ENCODE peak calls at places on chromosome 13, in seven cellular contexts. A is glomerular endothelial cell; M is globus pallidus; F is stimulated activated naive CD4-positive, alpha-beta T cell; X is HuH-7.5; E is activated CD4-positive, CD25-positive, alpha-beta regulatory T cell treated with anti-CD3 and anti-CD28 coated beads, Interleukin-2, amount 50 U/mL, for 16 hours; Z is EL. L is an unnamed sample.

GRCh38 chr13:88189724-88190123 is 518.6 kb downstream of the SLITRK5 start:
- DNase-seq in A (no peak), M (no peak), F (no peak), X (no peak), E (no peak), Z (no peak), L (no peak)

GRCh38 chr13:19861762-19862161 is 1.7 kb downstream of the ZMYM5 start:
- DNase-seq in A (no peak), M (no peak), F (no peak), X (no peak), E (no peak), Z (no peak), L (no peak)

GRCh38 chr13:51479199-51479523 is 26.3 kb upstream of the INTS6 start:
- DNase-seq in A (no peak), M (no peak), F (no peak), X (no peak), E (no peak), Z (peak; percentile 64), L (no peak)

GRCh38 chr13:106573855-106574254 is 5.9 kb upstream of the ARGLU1 start:
- DNase-seq in A (no peak), M (no peak), F (no peak), X (no peak), E (no peak), Z (peak; percentile 34), L (no peak)

GRCh38 chr13:97259787-97260641 is 37.9 kb downstream of the MBNL2 start:
- DNase-seq in A (peak; percentile 82), M (no peak), F (no peak), X (peak; percentile 28), E (no peak), Z (peak; percentile 69), L (no peak)

GRCh38 chr13:73809561-73809960 is 324.6 kb downstream of the KLF12 start:
- DNase-seq in A (no peak), M (no peak), F (no peak), X (no peak), E (no peak), Z (peak; percentile 65), L (no peak)

GRCh38 chr13:33169273-33169980 is 116.1 kb downstream of the STARD13 start:
- DNase-seq in A (no peak), M (no peak), F (no peak), X (no peak), E (no peak), Z (peak; percentile 87), L (no peak)

GRCh38 chr13:66660013-66660804 is 569.9 kb downstream of the PCDH9 start:
- DNase-seq in A (no peak), M (no peak), F (no peak), X (no peak), E (no peak), Z (peak; percentile 63), L (no peak)

GRCh38 chr13:87680298-87680697 is 9.1 kb downstream of the SLITRK5 start:
- DNase-seq in A (no peak), M (no peak), F (no peak), X (no peak), E (no peak), Z (no peak), L (no peak)

GRCh38 chr13:71979616-71980015 is 112.6 kb upstream of the DACH1 start:
- DNase-seq in A (peak; percentile 5), M (no peak), F (no peak), X (peak; percentile 2), E (no peak), Z (no peak), L (no peak)

L was measured in central memory CD4-positive, alpha-beta T cell.